ENCODE peak calls at places on chromosomes 6 and 20, in five cellular contexts. One of them, this sample, is unnamed.

GRCh38 chr6:87213364-87213763 is 58.0 kb downstream of the ZNF292 start:
- DNase-seq in spleen: no peak
- DNase-seq in H1: no peak
- DNase-seq in transverse colon: peak; percentile 39
- DNase-seq in GM23338: no peak
- DNase-seq in this sample: peak; percentile 34

GRCh38 chr20:49534314-49534713 is 33.6 kb downstream of the PTGIS start:
- DNase-seq in spleen: no peak
- DNase-seq in GM23338: peak; percentile 89
- DNase-seq in transverse colon: peak; percentile 52
- DNase-seq in H1: peak; percentile 85
- DNase-seq in this sample: no peak

GRCh38 chr6:87155920-87156600 is 695 bp downstream of the ZNF292 start:
- DNase-seq in H1: peak; percentile 76
- DNase-seq in transverse colon: peak; percentile 58
- DNase-seq in GM23338: peak; percentile 85
- DNase-seq in spleen: peak; percentile 89
- DNase-seq in this sample: peak; percentile 59

GRCh38 chr6:128500017-128500416 is 20.4 kb downstream of the PTPRK start:
- DNase-seq in GM23338: no peak
- DNase-seq in transverse colon: no peak
- DNase-seq in spleen: no peak
- DNase-seq in H1: no peak
- DNase-seq in this sample: no peak

GRCh38 chr6:2911171-2911570 is 8.1 kb upstream of the SERPINB9 start:
- DNase-seq in GM23338: no peak
- DNase-seq in transverse colon: no peak
- DNase-seq in H1: no peak
- DNase-seq in spleen: no peak
- DNase-seq in this sample: no peak

GRCh38 chr6:44966449-44967091 is 361.6 kb upstream of the RUNX2 start:
- DNase-seq in spleen: no peak
- DNase-seq in GM23338: no peak
- DNase-seq in H1: no peak
- DNase-seq in transverse colon: no peak
- DNase-seq in this sample: no peak

GRCh38 chr6:163780993-163781392 is 366.5 kb downstream of the QKI start:
- DNase-seq in spleen: no peak
- DNase-seq in H1: no peak
- DNase-seq in GM23338: peak; percentile 10
- DNase-seq in transverse colon: no peak
- DNase-seq in this sample: no peak

GRCh38 chr20:1937316-1937976 is 42.2 kb downstream of the SIRPA start:
- DNase-seq in spleen: no peak
- DNase-seq in transverse colon: no peak
- DNase-seq in H1: no peak
- DNase-seq in GM23338: no peak
- DNase-seq in this sample: no peak

GRCh38 chr6:150153905-150154492 is 11.2 kb downstream of the PPP1R14C start:
- DNase-seq in spleen: no peak
- DNase-seq in H1: no peak
- DNase-seq in GM23338: no peak
- DNase-seq in transverse colon: no peak
- DNase-seq in this sample: no peak

GRCh38 chr6:88365230-88365629 is 199.1 kb upstream of the CNR1 start:
- DNase-seq in transverse colon: no peak
- DNase-seq in GM23338: no peak
- DNase-seq in H1: no peak
- DNase-seq in spleen: no peak
- DNase-seq in this sample: no peak

GRCh38 chr20:31566658-31567379 is 38.3 kb upstream of the ID1 start:
- DNase-seq in H1: peak; percentile 56
- DNase-seq in GM23338: peak; percentile 69
- DNase-seq in spleen: no peak
- DNase-seq in transverse colon: peak; percentile 44
- DNase-seq in this sample: no peak
- TF ChIP-seq POLR2AphosphoS5 in H1: no peak
- TF ChIP-seq POLR2AphosphoS5 in GM23338: no peak
- TF ChIP-seq POLR2AphosphoS5 in spleen: no peak
- TF ChIP-seq POLR2AphosphoS5 in transverse colon: no peak
- TF ChIP-seq POLR2AphosphoS5 in this sample: no peak

GRCh38 chr6:111872521-111873177 is 603 bp downstream of the FYN start:
- DNase-seq in H1: peak; percentile 82
- DNase-seq in transverse colon: peak; percentile 34
- DNase-seq in GM23338: no peak
- DNase-seq in spleen: peak; percentile 89
- DNase-seq in this sample: no peak
- TF ChIP-seq POLR2AphosphoS5 in H1: no peak
- TF ChIP-seq POLR2AphosphoS5 in transverse colon: no peak
- TF ChIP-seq POLR2AphosphoS5 in GM23338: no peak
- TF ChIP-seq POLR2AphosphoS5 in spleen: no peak
- TF ChIP-seq POLR2AphosphoS5 in this sample: no peak

GRCh38 chr6:38134704-38135088 is 315.2 kb downstream of the ZFAND3 start:
- DNase-seq in H1: no peak
- DNase-seq in GM23338: no peak
- DNase-seq in spleen: no peak
- DNase-seq in transverse colon: no peak
- DNase-seq in this sample: no peak

GRCh38 chr6:38136547-38136946 is 317.0 kb downstream of the ZFAND3 start:
- DNase-seq in H1: no peak
- DNase-seq in spleen: no peak
- DNase-seq in GM23338: no peak
- DNase-seq in transverse colon: no peak
- DNase-seq in this sample: no peak

GRCh38 chr6:38137609-38138008 is 318.1 kb downstream of the ZFAND3 start:
- DNase-seq in GM23338: peak; percentile 78
- DNase-seq in H1: no peak
- DNase-seq in transverse colon: no peak
- DNase-seq in spleen: no peak
- DNase-seq in this sample: no peak

GRCh38 chr6:38131527-38131965 is 312.0 kb downstream of the ZFAND3 start:
- DNase-seq in H1: no peak
- DNase-seq in spleen: no peak
- DNase-seq in GM23338: no peak
- DNase-seq in transverse colon: no peak
- DNase-seq in this sample: no peak

DNA sequence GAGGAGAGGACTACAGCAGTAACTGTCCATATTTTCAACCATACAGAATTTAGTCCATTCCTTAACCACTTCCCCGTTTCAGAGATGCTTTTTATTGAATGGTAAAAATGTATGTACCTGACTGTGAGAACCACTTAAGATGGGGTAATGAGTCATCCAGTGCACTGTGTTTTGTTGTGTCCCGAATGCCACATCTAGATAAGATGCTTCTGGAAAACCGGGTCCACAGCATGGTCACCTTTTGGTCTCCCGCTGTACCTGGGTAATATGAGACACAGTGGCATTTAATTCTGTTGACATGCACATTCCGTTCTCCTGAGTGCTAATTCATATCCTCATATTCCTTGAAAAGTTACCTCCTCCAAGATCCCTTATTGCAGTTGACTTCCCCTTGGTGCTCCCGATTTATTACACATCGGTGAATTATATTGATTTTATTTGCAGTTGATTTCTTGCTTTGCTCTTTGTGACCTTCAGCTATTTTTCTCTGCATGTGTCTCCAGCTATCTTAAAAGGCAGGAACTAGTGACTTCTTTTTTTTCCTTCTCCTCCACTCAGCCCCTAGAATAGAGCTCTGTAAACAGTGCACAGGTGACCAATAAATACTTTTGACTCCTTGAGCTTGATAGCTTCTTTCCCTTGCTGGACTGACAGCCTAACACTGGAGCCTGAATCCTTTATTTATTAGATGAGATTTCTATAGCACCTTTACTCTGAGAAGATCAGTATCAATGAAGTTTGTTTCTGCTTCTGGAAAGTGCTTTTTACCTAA is 314.6 kb downstream of the ZFAND3 start:
- DNase-seq in GM23338: no peak
- DNase-seq in transverse colon: no peak
- DNase-seq in spleen: no peak
- DNase-seq in H1: no peak
- DNase-seq in this sample: no peak
- TF ChIP-seq POLR2AphosphoS5 in GM23338: no peak
- TF ChIP-seq POLR2AphosphoS5 in transverse colon: no peak
- TF ChIP-seq POLR2AphosphoS5 in spleen: no peak
- TF ChIP-seq POLR2AphosphoS5 in H1: no peak
- TF ChIP-seq POLR2AphosphoS5 in this sample: no peak

GRCh38 chr6:18115356-18115755 is 7.1 kb downstream of the NHLRC1 start:
- DNase-seq in GM23338: no peak
- DNase-seq in transverse colon: no peak
- DNase-seq in spleen: no peak
- DNase-seq in H1: no peak
- DNase-seq in this sample: no peak

GRCh38 chr6:18107061-18107460 is 15.4 kb downstream of the NHLRC1 start:
- DNase-seq in GM23338: no peak
- DNase-seq in H1: no peak
- DNase-seq in spleen: no peak
- DNase-seq in transverse colon: no peak
- DNase-seq in this sample: no peak

DNA sequence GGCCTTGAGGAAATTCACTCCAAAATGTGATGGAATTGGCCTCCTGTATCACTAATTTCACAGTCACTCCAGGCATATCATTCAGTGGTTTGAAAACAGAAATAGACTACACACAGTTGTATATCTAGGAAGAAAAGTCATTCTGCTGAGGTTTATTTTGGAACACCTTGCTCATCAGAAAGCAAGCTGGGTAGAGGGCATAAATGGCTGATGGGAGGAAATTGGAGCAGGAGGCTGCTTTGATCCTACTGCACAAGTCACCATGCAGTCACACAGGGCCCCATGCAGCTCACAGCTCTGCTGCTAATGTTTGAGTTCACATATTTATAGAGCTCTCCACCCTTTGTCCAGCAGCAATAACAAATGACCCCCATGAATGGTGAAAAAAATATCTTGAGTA is 12.3 kb downstream of the NHLRC1 start:
- DNase-seq in transverse colon: no peak
- DNase-seq in GM23338: no peak
- DNase-seq in spleen: no peak
- DNase-seq in H1: no peak
- DNase-seq in this sample: no peak
- TF ChIP-seq POLR2AphosphoS5 in transverse colon: no peak
- TF ChIP-seq POLR2AphosphoS5 in GM23338: no peak
- TF ChIP-seq POLR2AphosphoS5 in spleen: no peak
- TF ChIP-seq POLR2AphosphoS5 in H1: no peak
- TF ChIP-seq POLR2AphosphoS5 in this sample: no peak

GRCh38 chr20:3680701-3681351 is 984 bp downstream of the ADAM33 start:
- DNase-seq in spleen: no peak
- DNase-seq in transverse colon: no peak
- DNase-seq in GM23338: no peak
- DNase-seq in H1: no peak
- DNase-seq in this sample: no peak

GRCh38 chr20:3679749-3680700 is 1.8 kb downstream of the ADAM33 start:
- DNase-seq in transverse colon: peak; percentile 56
- DNase-seq in GM23338: peak; percentile 66
- DNase-seq in spleen: no peak
- DNase-seq in H1: no peak
- DNase-seq in this sample: no peak

GRCh38 chr20:3678893-3679720 is 2.7 kb downstream of the ADAM33 start:
- DNase-seq in transverse colon: no peak
- DNase-seq in GM23338: no peak
- DNase-seq in H1: no peak
- DNase-seq in spleen: no peak
- DNase-seq in this sample: no peak

GRCh38 chr20:3681352-3681930 is 369 bp downstream of the ADAM33 start:
- DNase-seq in transverse colon: no peak
- DNase-seq in H1: no peak
- DNase-seq in spleen: no peak
- DNase-seq in GM23338: no peak
- DNase-seq in this sample: no peak

GRCh38 chr20:3681931-3682820 is at the start of gene ADAM33:
- DNase-seq in transverse colon: peak; percentile 44
- DNase-seq in spleen: no peak
- DNase-seq in GM23338: peak; percentile 66
- DNase-seq in H1: peak; percentile 78
- DNase-seq in this sample: no peak
- TF ChIP-seq POLR2AphosphoS5 in transverse colon: peak; percentile 1
- TF ChIP-seq POLR2AphosphoS5 in spleen: no peak
- TF ChIP-seq POLR2AphosphoS5 in GM23338: peak; percentile 37
- TF ChIP-seq POLR2AphosphoS5 in H1: no peak
- TF ChIP-seq POLR2AphosphoS5 in this sample: peak; percentile 22

GRCh38 chr6:15453622-15454021 is 207.8 kb downstream of the JARID2 start:
- DNase-seq in spleen: no peak
- DNase-seq in GM23338: no peak
- DNase-seq in transverse colon: no peak
- DNase-seq in H1: no peak
- DNase-seq in this sample: no peak
- TF ChIP-seq POLR2AphosphoS5 in spleen: no peak
- TF ChIP-seq POLR2AphosphoS5 in GM23338: no peak
- TF ChIP-seq POLR2AphosphoS5 in transverse colon: peak; percentile 58
- TF ChIP-seq POLR2AphosphoS5 in H1: no peak
- TF ChIP-seq POLR2AphosphoS5 in this sample: no peak

DNA sequence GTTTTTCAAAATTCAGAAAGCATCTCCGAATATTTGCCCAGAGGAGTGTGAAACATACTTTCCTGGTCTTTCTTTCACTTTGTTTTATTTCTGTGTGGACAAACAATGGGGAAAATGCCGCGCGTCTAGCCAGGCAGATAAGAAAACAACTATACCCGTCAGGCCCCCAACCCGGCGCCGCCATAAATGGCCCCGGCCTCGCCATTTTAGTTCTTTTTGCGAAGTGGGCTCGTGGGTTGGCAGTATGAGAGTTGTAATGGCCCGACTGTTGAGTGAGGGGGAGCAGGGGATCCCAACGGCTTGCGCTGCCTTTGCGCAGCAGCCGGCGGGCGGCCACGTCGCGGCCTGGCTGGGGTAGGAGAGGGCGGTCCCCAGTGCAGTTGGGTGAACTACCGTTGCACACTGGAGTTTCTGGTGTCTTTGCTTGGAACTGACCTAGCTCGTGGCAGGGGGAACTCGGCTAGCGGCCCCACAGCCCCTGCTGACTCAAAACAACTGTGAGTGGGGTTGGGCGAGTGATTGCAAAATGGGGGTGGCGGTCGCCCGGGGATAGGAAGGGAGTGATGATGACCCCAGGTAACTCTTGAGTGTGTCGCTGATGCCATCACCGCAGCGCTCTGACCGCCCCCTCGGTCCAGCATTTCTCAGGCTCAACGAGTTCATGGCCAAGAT is 7.3 kb downstream of the HSPA1B start:
- DNase-seq in H1: peak; percentile 89
- DNase-seq in GM23338: peak; percentile 76
- DNase-seq in spleen: peak; percentile 94
- DNase-seq in transverse colon: peak; percentile 81
- DNase-seq in this sample: peak; percentile 82
- TF ChIP-seq POLR2AphosphoS5 in H1: peak; percentile 97
- TF ChIP-seq POLR2AphosphoS5 in GM23338: peak; percentile 96
- TF ChIP-seq POLR2AphosphoS5 in spleen: peak; percentile 76
- TF ChIP-seq POLR2AphosphoS5 in transverse colon: peak; percentile 75
- TF ChIP-seq POLR2AphosphoS5 in this sample: peak; percentile 64

DNA sequence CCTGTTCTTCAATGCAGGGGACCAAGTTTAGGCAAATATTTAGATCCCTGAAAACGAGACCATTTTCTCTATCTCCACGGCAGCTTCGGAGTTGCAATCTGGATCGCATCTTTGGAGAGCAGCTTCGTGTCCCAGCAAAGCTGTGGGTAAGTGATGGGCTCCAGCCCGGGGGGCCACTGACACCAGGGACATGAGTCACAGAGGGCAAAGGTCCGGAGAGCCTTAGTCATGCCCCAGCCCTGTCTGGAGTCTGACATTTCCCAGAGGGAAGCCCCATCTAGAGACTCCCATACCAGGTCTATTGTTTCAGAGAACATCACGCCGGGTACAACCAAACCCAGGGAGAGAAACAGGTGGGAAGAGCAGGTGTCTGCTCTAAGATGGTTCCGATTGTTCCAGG is 95.9 kb downstream of the NFATC2 start:
- DNase-seq in GM23338: no peak
- DNase-seq in transverse colon: peak; percentile 36
- DNase-seq in spleen: peak; percentile 60
- DNase-seq in H1: no peak
- DNase-seq in this sample: no peak
- TF ChIP-seq POLR2AphosphoS5 in GM23338: no peak
- TF ChIP-seq POLR2AphosphoS5 in transverse colon: no peak
- TF ChIP-seq POLR2AphosphoS5 in spleen: no peak
- TF ChIP-seq POLR2AphosphoS5 in H1: no peak
- TF ChIP-seq POLR2AphosphoS5 in this sample: no peak